ENCODE peak calls at places on chromosomes 16 and 17, in five cellular contexts. One of them, this sample, is unnamed.

GRCh38 chr17:40564883-40565744 is at the start of gene CCR7:
- DNase-seq in activated T-helper 1 cell treated with anti-CD3 and anti-CD28 coated beads, Interleukin-2, amount 50 U/mL, for 16 hours: peak
- DNase-seq in T47D: no peak
- DNase-seq in epithelial cell of prostate: no peak
- DNase-seq in NCI-H2029 treated with DMSO at 0.1 percent for 48 hours: no peak
- DNase-seq in this sample: no peak

GRCh38 chr16:80056334-80056733 is 455.8 kb upstream of the MAF start:
- DNase-seq in activated T-helper 1 cell treated with anti-CD3 and anti-CD28 coated beads, Interleukin-2, amount 50 U/mL, for 16 hours: no peak
- DNase-seq in T47D: no peak
- DNase-seq in NCI-H2029 treated with DMSO at 0.1 percent for 48 hours: no peak
- DNase-seq in epithelial cell of prostate: no peak
- DNase-seq in this sample: no peak

GRCh38 chr16:59039066-59039465 is 304.9 kb upstream of the GOT2 start:
- DNase-seq in epithelial cell of prostate: no peak
- DNase-seq in NCI-H2029 treated with DMSO at 0.1 percent for 48 hours: no peak
- DNase-seq in T47D: no peak
- DNase-seq in activated T-helper 1 cell treated with anti-CD3 and anti-CD28 coated beads, Interleukin-2, amount 50 U/mL, for 16 hours: no peak
- DNase-seq in this sample: no peak

GRCh38 chr16:79049040-79049439 is 551.5 kb downstream of the MAF start:
- DNase-seq in epithelial cell of prostate: no peak
- DNase-seq in activated T-helper 1 cell treated with anti-CD3 and anti-CD28 coated beads, Interleukin-2, amount 50 U/mL, for 16 hours: no peak
- DNase-seq in NCI-H2029 treated with DMSO at 0.1 percent for 48 hours: no peak
- DNase-seq in T47D: no peak
- DNase-seq in this sample: no peak

GRCh38 chr16:31712064-31712540 is 161.5 kb upstream of the ZNF267 start:
- DNase-seq in NCI-H2029 treated with DMSO at 0.1 percent for 48 hours: no peak
- DNase-seq in T47D: peak
- DNase-seq in epithelial cell of prostate: no peak
- DNase-seq in activated T-helper 1 cell treated with anti-CD3 and anti-CD28 coated beads, Interleukin-2, amount 50 U/mL, for 16 hours: no peak
- DNase-seq in this sample: no peak

GRCh38 chr17:8832711-8833352 is 33.7 kb upstream of the MFSD6L start:
- DNase-seq in T47D: peak
- DNase-seq in epithelial cell of prostate: no peak
- DNase-seq in NCI-H2029 treated with DMSO at 0.1 percent for 48 hours: no peak
- DNase-seq in activated T-helper 1 cell treated with anti-CD3 and anti-CD28 coated beads, Interleukin-2, amount 50 U/mL, for 16 hours: no peak
- DNase-seq in this sample: no peak

GRCh38 chr16:72664122-72664479 is 383.8 kb downstream of the ZFHX3 start:
- DNase-seq in epithelial cell of prostate: no peak
- DNase-seq in NCI-H2029 treated with DMSO at 0.1 percent for 48 hours: no peak
- DNase-seq in T47D: no peak
- DNase-seq in activated T-helper 1 cell treated with anti-CD3 and anti-CD28 coated beads, Interleukin-2, amount 50 U/mL, for 16 hours: no peak
- DNase-seq in this sample: no peak

GRCh38 chr17:74870512-74870911 is 2.3 kb downstream of the FDXR start:
- DNase-seq in T47D: no peak
- DNase-seq in activated T-helper 1 cell treated with anti-CD3 and anti-CD28 coated beads, Interleukin-2, amount 50 U/mL, for 16 hours: no peak
- DNase-seq in epithelial cell of prostate: no peak
- DNase-seq in NCI-H2029 treated with DMSO at 0.1 percent for 48 hours: no peak
- DNase-seq in this sample: no peak

GRCh38 chr16:1090620-1091587 is 5.1 kb downstream of the C1QTNF8 start:
- DNase-seq in NCI-H2029 treated with DMSO at 0.1 percent for 48 hours: no peak
- DNase-seq in epithelial cell of prostate: no peak
- DNase-seq in activated T-helper 1 cell treated with anti-CD3 and anti-CD28 coated beads, Interleukin-2, amount 50 U/mL, for 16 hours: no peak
- DNase-seq in T47D: no peak
- DNase-seq in this sample: no peak

GRCh38 chr17:79026345-79027273 is 2.6 kb downstream of the C1QTNF1 start:
- DNase-seq in activated T-helper 1 cell treated with anti-CD3 and anti-CD28 coated beads, Interleukin-2, amount 50 U/mL, for 16 hours: no peak
- DNase-seq in T47D: no peak
- DNase-seq in epithelial cell of prostate: no peak
- DNase-seq in NCI-H2029 treated with DMSO at 0.1 percent for 48 hours: no peak
- DNase-seq in this sample: no peak

GRCh38 chr17:32335647-32336046 is 6.3 kb downstream of the C17orf75 start:
- DNase-seq in activated T-helper 1 cell treated with anti-CD3 and anti-CD28 coated beads, Interleukin-2, amount 50 U/mL, for 16 hours: no peak
- DNase-seq in epithelial cell of prostate: no peak
- DNase-seq in T47D: no peak
- DNase-seq in NCI-H2029 treated with DMSO at 0.1 percent for 48 hours: no peak
- DNase-seq in this sample: no peak

GRCh38 chr16:83389751-83390150 is 418.0 kb upstream of the HSBP1 start:
- DNase-seq in activated T-helper 1 cell treated with anti-CD3 and anti-CD28 coated beads, Interleukin-2, amount 50 U/mL, for 16 hours: no peak
- DNase-seq in epithelial cell of prostate: no peak
- DNase-seq in NCI-H2029 treated with DMSO at 0.1 percent for 48 hours: no peak
- DNase-seq in T47D: no peak
- DNase-seq in this sample: no peak

This sample was measured in SW 1271.